ENCODE peak calls at places on chromosomes 5 and 9, in four cellular contexts. One of them, this sample, is unnamed.

GRCh38 chr5:40984884-40985283 is 75.6 kb downstream of the C7 start:
- DNase-seq in body of pancreas: no peak
- DNase-seq in Peyer's patch: no peak
- DNase-seq in psoas muscle: no peak
- DNase-seq in this sample: no peak

GRCh38 chr5:166488560-166488959 is 1802.9 kb upstream of the WWC1 start:
- DNase-seq in body of pancreas: no peak
- DNase-seq in Peyer's patch: no peak
- DNase-seq in psoas muscle: no peak
- DNase-seq in this sample: no peak

GRCh38 chr9:136093331-136093986 is 1.6 kb downstream of the NACC2 start:
- DNase-seq in body of pancreas: no peak
- DNase-seq in Peyer's patch: no peak
- DNase-seq in psoas muscle: peak; percentile 61
- DNase-seq in this sample: no peak

GRCh38 chr5:100852988-100853449 is 50.1 kb downstream of the ST8SIA4 start:
- DNase-seq in body of pancreas: no peak
- DNase-seq in Peyer's patch: no peak
- DNase-seq in psoas muscle: no peak
- DNase-seq in this sample: no peak

GRCh38 chr9:77475641-77476473 is 172.3 kb downstream of the GNA14 start:
- DNase-seq in body of pancreas: no peak
- DNase-seq in Peyer's patch: no peak
- DNase-seq in psoas muscle: no peak
- DNase-seq in this sample: peak; percentile 54

GRCh38 chr5:43875741-43876140 is 272.8 kb downstream of the NNT start:
- DNase-seq in body of pancreas: no peak
- DNase-seq in Peyer's patch: no peak
- DNase-seq in psoas muscle: no peak
- DNase-seq in this sample: no peak

GRCh38 chr9:95753762-95754465 is 121.6 kb upstream of the ERCC6L2 start:
- DNase-seq in body of pancreas: peak; percentile 18
- DNase-seq in Peyer's patch: no peak
- DNase-seq in psoas muscle: no peak
- DNase-seq in this sample: no peak

GRCh38 chr5:97042981-97043380 is 99.4 kb downstream of the LIX1 start:
- DNase-seq in body of pancreas: no peak
- DNase-seq in Peyer's patch: no peak
- DNase-seq in psoas muscle: no peak
- DNase-seq in this sample: no peak

GRCh38 chr9:71036501-71036900 is 84.9 kb downstream of the TRPM3 start:
- DNase-seq in body of pancreas: peak; percentile 28
- DNase-seq in Peyer's patch: no peak
- DNase-seq in psoas muscle: no peak
- DNase-seq in this sample: no peak

GRCh38 chr5:150946351-150946905 is 41.6 kb upstream of the ZNF300 start:
- DNase-seq in body of pancreas: peak; percentile 88
- DNase-seq in Peyer's patch: peak; percentile 63
- DNase-seq in psoas muscle: peak; percentile 87
- DNase-seq in this sample: no peak

GRCh38 chr5:61620660-61621650 is 288.9 kb downstream of the ZSWIM6 start:
- DNase-seq in body of pancreas: peak; percentile 38
- DNase-seq in Peyer's patch: no peak
- DNase-seq in psoas muscle: no peak
- DNase-seq in this sample: no peak

GRCh38 chr5:110957934-110958333 is 113.6 kb upstream of the TSLP start:
- DNase-seq in body of pancreas: no peak
- DNase-seq in Peyer's patch: no peak
- DNase-seq in psoas muscle: no peak
- DNase-seq in this sample: no peak

GRCh38 chr5:61659221-61659696 is 327.2 kb downstream of the ZSWIM6 start:
- DNase-seq in body of pancreas: peak; percentile 84
- DNase-seq in Peyer's patch: peak; percentile 68
- DNase-seq in psoas muscle: no peak
- DNase-seq in this sample: no peak

GRCh38 chr5:93071710-93072109 is 509.3 kb downstream of the NR2F1-AS1 start:
- DNase-seq in body of pancreas: no peak
- DNase-seq in Peyer's patch: no peak
- DNase-seq in psoas muscle: no peak
- DNase-seq in this sample: no peak

GRCh38 chr9:38315085-38315595 is 77.4 kb upstream of the ALDH1B1 start:
- DNase-seq in body of pancreas: no peak
- DNase-seq in Peyer's patch: no peak
- DNase-seq in psoas muscle: no peak
- DNase-seq in this sample: no peak

GRCh38 chr9:126152622-126153362 is 173.8 kb upstream of the MVB12B start:
- DNase-seq in body of pancreas: no peak
- DNase-seq in Peyer's patch: no peak
- DNase-seq in psoas muscle: no peak
- DNase-seq in this sample: no peak

GRCh38 chr9:112665347-112665746 is 52.6 kb downstream of the INIP start:
- DNase-seq in body of pancreas: peak; percentile 10
- DNase-seq in Peyer's patch: no peak
- DNase-seq in psoas muscle: no peak
- DNase-seq in this sample: no peak

GRCh38 chr5:10351199-10351881 is 2.2 kb upstream of the MARCHF6 start:
- DNase-seq in body of pancreas: peak; percentile 28
- DNase-seq in Peyer's patch: no peak
- DNase-seq in psoas muscle: no peak
- DNase-seq in this sample: no peak

GRCh38 chr5:97046270-97046982 is 96.0 kb downstream of the LIX1 start:
- DNase-seq in body of pancreas: no peak
- DNase-seq in Peyer's patch: no peak
- DNase-seq in psoas muscle: no peak
- DNase-seq in this sample: no peak

GRCh38 chr9:35703906-35704672 is 14.4 kb upstream of the TPM2 start:
- DNase-seq in body of pancreas: no peak
- DNase-seq in Peyer's patch: no peak
- DNase-seq in psoas muscle: no peak
- DNase-seq in this sample: no peak

GRCh38 chr5:72508241-72509170 is 1.3 kb upstream of the ZNF366 start:
- DNase-seq in body of pancreas: no peak
- DNase-seq in Peyer's patch: no peak
- DNase-seq in psoas muscle: no peak
- DNase-seq in this sample: no peak

GRCh38 chr9:105690742-105691141 is 3.6 kb upstream of the TMEM38B start:
- DNase-seq in body of pancreas: no peak
- DNase-seq in Peyer's patch: no peak
- DNase-seq in psoas muscle: no peak
- DNase-seq in this sample: no peak

GRCh38 chr5:75052461-75053285 is at the start of gene GCNT4:
- DNase-seq in body of pancreas: peak; percentile 56
- DNase-seq in Peyer's patch: peak; percentile 72
- DNase-seq in psoas muscle: peak; percentile 64
- DNase-seq in this sample: peak; percentile 44

GRCh38 chr9:127963359-127964064 is 17.3 kb downstream of the EEIG1 start:
- DNase-seq in body of pancreas: no peak
- DNase-seq in Peyer's patch: no peak
- DNase-seq in psoas muscle: no peak
- DNase-seq in this sample: no peak

DNA sequence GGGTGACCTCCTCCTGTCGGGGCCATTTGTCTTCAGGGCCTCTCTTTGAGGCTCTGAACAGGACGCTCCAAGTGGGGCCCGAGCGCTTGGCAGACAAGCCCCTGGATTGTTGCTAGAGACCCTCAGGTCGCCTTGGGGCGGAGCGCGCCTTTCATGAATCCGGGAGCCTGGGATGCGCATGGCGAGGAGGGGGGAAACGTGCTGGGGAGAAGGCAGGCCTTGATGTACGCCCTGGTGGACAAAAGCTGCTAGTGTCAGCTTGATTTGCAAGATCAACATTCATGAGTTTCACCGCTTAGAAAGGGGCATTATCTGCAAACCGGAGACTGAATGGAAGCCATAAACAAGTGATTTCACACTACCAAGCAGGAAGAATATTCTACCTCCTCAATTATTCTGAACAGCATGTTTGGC is 226.3 kb downstream of the SMARCA2 start:
- DNase-seq in body of pancreas: peak; percentile 32
- DNase-seq in Peyer's patch: no peak
- DNase-seq in psoas muscle: peak; percentile 33
- DNase-seq in this sample: no peak
- H3K27ac ChIP-seq in body of pancreas: peak overlapping the region; percentile 58
- H3K27ac ChIP-seq in Peyer's patch: no peak overlapping the region
- H3K27ac ChIP-seq in psoas muscle: no peak overlapping the region
- H3K27ac ChIP-seq in this sample: no peak overlapping the region

DNA sequence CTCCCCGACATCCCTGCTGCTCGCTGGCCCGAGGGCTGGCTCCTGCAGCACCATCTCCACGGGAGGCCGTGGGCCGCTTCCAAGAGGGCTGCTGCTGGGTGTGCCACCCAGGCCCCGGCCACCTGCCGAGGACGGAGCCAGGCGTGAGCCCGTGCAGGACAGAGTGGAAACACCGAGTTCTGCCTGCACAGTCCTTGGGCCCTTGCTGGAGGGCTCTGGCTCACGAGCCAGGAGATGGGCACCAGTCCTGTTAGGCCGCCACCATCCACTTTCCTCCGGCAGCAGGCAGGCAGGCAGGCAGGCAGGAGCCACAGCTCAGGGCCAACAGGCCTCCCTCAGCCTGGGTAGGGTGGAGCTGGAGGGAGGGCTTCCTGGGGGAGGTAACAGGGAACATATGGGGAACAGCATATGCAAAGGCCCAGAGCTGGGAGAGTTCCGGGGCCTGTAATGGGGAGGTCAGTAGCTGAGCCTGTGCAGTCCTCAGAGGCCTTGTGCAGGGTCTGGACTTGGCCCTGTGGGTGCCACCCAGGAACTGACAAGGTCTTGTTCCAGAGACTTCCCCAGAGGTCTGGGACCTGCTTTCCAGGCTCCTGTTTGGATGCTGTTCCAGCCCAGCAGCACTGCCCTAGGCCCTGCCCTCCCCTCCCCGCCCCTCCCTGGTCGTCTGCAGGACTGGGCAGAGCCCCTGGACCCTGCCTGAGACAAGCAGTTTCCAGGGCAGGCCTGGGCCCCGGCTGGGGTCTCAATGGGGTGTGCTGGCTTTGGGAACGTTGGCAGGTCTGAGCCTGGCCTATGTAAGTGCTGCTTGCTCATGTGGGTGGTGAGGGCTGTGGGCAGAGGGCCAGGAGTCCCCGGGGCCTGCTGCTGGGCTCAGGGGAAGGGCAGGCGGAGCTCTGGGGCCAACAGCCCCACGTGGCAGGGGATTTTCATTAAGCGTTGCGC is 32.0 kb downstream of the RXRA start:
- DNase-seq in body of pancreas: peak; percentile 41
- DNase-seq in Peyer's patch: no peak
- DNase-seq in psoas muscle: no peak
- DNase-seq in this sample: no peak
- H3K4me1 ChIP-seq in body of pancreas: peaks cover 85% of the 10 kb centered on the region
- H3K4me1 ChIP-seq in Peyer's patch: no peaks in the 10 kb centered on the region
- H3K4me1 ChIP-seq in psoas muscle: peaks cover 91% of the 10 kb centered on the region
- H3K4me1 ChIP-seq in this sample: no peaks in the 10 kb centered on the region

DNA sequence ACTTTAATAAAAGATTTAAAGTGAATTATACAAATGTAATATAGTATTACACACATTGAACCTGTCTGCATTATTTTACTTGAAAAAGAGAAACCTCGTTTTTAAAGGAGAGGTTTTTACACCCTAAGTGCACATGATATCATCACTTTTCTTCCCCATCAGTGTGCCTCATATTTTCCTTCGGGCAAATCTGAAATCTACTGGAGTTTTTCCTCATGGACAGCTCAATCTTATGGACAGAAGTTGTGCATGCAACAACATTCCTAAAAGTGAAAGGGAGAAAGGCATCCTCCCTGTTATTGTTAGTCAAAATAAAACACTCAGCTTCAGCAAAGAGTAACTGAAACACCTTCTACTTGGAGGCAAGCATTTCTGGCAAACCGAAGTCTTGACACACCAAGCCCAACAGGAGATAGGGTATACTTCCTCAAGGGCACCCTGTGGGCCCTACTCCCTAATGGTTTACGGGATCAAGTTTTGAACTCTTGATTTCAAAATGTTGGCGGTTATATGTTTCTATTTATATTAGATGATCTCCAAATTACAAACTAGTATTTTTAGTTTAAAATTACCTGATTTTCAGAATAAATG is 217.9 kb downstream of the BNC2 start:
- DNase-seq in body of pancreas: no peak
- DNase-seq in Peyer's patch: no peak
- DNase-seq in psoas muscle: no peak
- DNase-seq in this sample: no peak
- H3K27ac ChIP-seq in body of pancreas: no peak overlapping the region
- H3K27ac ChIP-seq in Peyer's patch: peak overlapping the region; percentile 54
- H3K27ac ChIP-seq in psoas muscle: no peak overlapping the region
- H3K27ac ChIP-seq in this sample: no peak overlapping the region

GRCh38 chr5:116569999-116570398 is 4.6 kb downstream of the SEMA6A start:
- DNase-seq in body of pancreas: no peak
- DNase-seq in Peyer's patch: no peak
- DNase-seq in psoas muscle: no peak
- DNase-seq in this sample: no peak
- H3K4me1 ChIP-seq in body of pancreas: peaks cover 21% of the 10 kb centered on the region
- H3K4me1 ChIP-seq in Peyer's patch: peaks cover 10% of the 10 kb centered on the region
- H3K4me1 ChIP-seq in psoas muscle: peaks cover 11% of the 10 kb centered on the region
- H3K4me1 ChIP-seq in this sample: peaks cover 5% of the 10 kb centered on the region

GRCh38 chr9:686381-686813 is 155.1 kb upstream of the DMRT1 start:
- DNase-seq in body of pancreas: peak; percentile 23
- DNase-seq in Peyer's patch: no peak
- DNase-seq in psoas muscle: no peak
- DNase-seq in this sample: no peak
- H3K27ac ChIP-seq in body of pancreas: no peak overlapping the region
- H3K27ac ChIP-seq in Peyer's patch: peak overlapping the region; percentile 62
- H3K27ac ChIP-seq in psoas muscle: peak overlapping the region; percentile 77
- H3K27ac ChIP-seq in this sample: no peak overlapping the region

DNA sequence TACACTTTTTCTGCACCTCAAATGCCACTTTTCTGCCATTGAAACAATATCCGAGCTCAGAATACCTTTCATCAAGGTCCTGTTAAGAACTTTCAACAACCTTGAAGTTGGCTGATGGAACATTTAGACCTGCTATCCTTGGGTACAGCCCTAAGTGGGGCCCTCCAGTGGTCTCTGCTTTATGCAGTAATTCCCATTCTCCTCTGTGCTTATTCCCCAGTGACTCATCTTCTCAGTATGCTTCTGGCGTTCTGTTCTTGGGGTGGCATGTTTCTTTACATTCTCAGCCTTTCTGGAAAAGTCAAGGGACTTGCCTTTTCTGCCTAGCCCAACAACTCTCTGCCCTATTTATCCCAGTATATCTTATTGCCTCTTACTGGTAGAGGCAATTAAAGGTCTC is 7.1 kb downstream of the ANP32B start:
- DNase-seq in body of pancreas: no peak
- DNase-seq in Peyer's patch: no peak
- DNase-seq in psoas muscle: no peak
- DNase-seq in this sample: no peak
- H3K4me1 ChIP-seq in body of pancreas: peaks cover 43% of the 10 kb centered on the region
- H3K4me1 ChIP-seq in Peyer's patch: peaks cover 7% of the 10 kb centered on the region
- H3K4me1 ChIP-seq in psoas muscle: peaks cover 66% of the 10 kb centered on the region
- H3K4me1 ChIP-seq in this sample: peaks cover 88% of the 10 kb centered on the region

This sample was measured in CD4-positive, alpha-beta memory T cell.